ENCODE peak calls at places on chromosomes 7 and 10, in seven cellular contexts. One of them, this sample, is unnamed. For H3K36me3 and H3K4me1, the result is how much of the 10 kb centered on the place peaks cover.

GRCh38 chr10:5546891-5547683 is 22.3 kb downstream of the CALML3 start:
- DNase-seq in effector memory CD4-positive, alpha-beta T cell: no peak
- DNase-seq in cardiac muscle cell: no peak
- DNase-seq in HCT116: peak
- DNase-seq in CD4-positive, alpha-beta memory T cell: no peak
- DNase-seq in tibial artery: peak
- DNase-seq in neural progenitor cell: no peak
- DNase-seq in this sample: no peak

GRCh38 chr7:31134246-31135188 is 82.4 kb downstream of the ADCYAP1R1 start:
- DNase-seq in effector memory CD4-positive, alpha-beta T cell: peak
- DNase-seq in cardiac muscle cell: peak
- DNase-seq in HCT116: peak
- DNase-seq in CD4-positive, alpha-beta memory T cell: peak
- DNase-seq in tibial artery: peak
- DNase-seq in neural progenitor cell: peak
- DNase-seq in this sample: peak

GRCh38 chr7:121330053-121330833 is 1.4 kb downstream of the WNT16 start:
- DNase-seq in effector memory CD4-positive, alpha-beta T cell: no peak
- DNase-seq in cardiac muscle cell: peak
- DNase-seq in HCT116: no peak
- DNase-seq in CD4-positive, alpha-beta memory T cell: no peak
- DNase-seq in tibial artery: no peak
- DNase-seq in neural progenitor cell: peak
- DNase-seq in this sample: no peak

GRCh38 chr10:14507721-14508120 is 177.0 kb upstream of the FRMD4A start:
- DNase-seq in effector memory CD4-positive, alpha-beta T cell: no peak
- DNase-seq in cardiac muscle cell: no peak
- DNase-seq in HCT116: no peak
- DNase-seq in CD4-positive, alpha-beta memory T cell: peak
- DNase-seq in tibial artery: no peak
- DNase-seq in neural progenitor cell: no peak
- DNase-seq in this sample: no peak

GRCh38 chr10:61285749-61286148 is 167.4 kb downstream of the TMEM26 start:
- DNase-seq in effector memory CD4-positive, alpha-beta T cell: no peak
- DNase-seq in cardiac muscle cell: no peak
- DNase-seq in HCT116: no peak
- DNase-seq in CD4-positive, alpha-beta memory T cell: no peak
- DNase-seq in tibial artery: no peak
- DNase-seq in neural progenitor cell: no peak
- DNase-seq in this sample: no peak

GRCh38 chr7:28674359-28674782 is 262.1 kb downstream of the CREB5 start:
- DNase-seq in effector memory CD4-positive, alpha-beta T cell: no peak
- DNase-seq in cardiac muscle cell: no peak
- DNase-seq in HCT116: no peak
- DNase-seq in CD4-positive, alpha-beta memory T cell: no peak
- DNase-seq in tibial artery: no peak
- DNase-seq in neural progenitor cell: no peak
- DNase-seq in this sample: no peak

GRCh38 chr10:75472685-75473084 is 41.3 kb downstream of the LRMDA start:
- DNase-seq in effector memory CD4-positive, alpha-beta T cell: no peak
- DNase-seq in cardiac muscle cell: no peak
- DNase-seq in HCT116: no peak
- DNase-seq in CD4-positive, alpha-beta memory T cell: no peak
- DNase-seq in tibial artery: no peak
- DNase-seq in neural progenitor cell: no peak
- DNase-seq in this sample: no peak

GRCh38 chr7:92614586-92615237 is 24.5 kb upstream of the FAM133B start:
- DNase-seq in effector memory CD4-positive, alpha-beta T cell: no peak
- DNase-seq in cardiac muscle cell: no peak
- DNase-seq in HCT116: no peak
- DNase-seq in CD4-positive, alpha-beta memory T cell: no peak
- DNase-seq in tibial artery: no peak
- DNase-seq in neural progenitor cell: no peak
- DNase-seq in this sample: no peak

GRCh38 chr10:32388258-32389027 is 41.5 kb upstream of the EPC1 start:
- DNase-seq in effector memory CD4-positive, alpha-beta T cell: no peak
- DNase-seq in cardiac muscle cell: no peak
- DNase-seq in HCT116: no peak
- DNase-seq in CD4-positive, alpha-beta memory T cell: no peak
- DNase-seq in tibial artery: no peak
- DNase-seq in neural progenitor cell: no peak
- DNase-seq in this sample: no peak

GRCh38 chr7:7916064-7916463 is 52.5 kb upstream of the GLCCI1 start:
- DNase-seq in effector memory CD4-positive, alpha-beta T cell: no peak
- DNase-seq in cardiac muscle cell: no peak
- DNase-seq in HCT116: no peak
- DNase-seq in CD4-positive, alpha-beta memory T cell: no peak
- DNase-seq in tibial artery: no peak
- DNase-seq in neural progenitor cell: no peak
- DNase-seq in this sample: no peak

GRCh38 chr7:108083980-108084379 is 46.2 kb downstream of the LAMB4 start:
- DNase-seq in effector memory CD4-positive, alpha-beta T cell: no peak
- DNase-seq in cardiac muscle cell: no peak
- DNase-seq in HCT116: no peak
- DNase-seq in CD4-positive, alpha-beta memory T cell: no peak
- DNase-seq in tibial artery: no peak
- DNase-seq in neural progenitor cell: no peak
- DNase-seq in this sample: no peak

GRCh38 chr10:76021391-76021790 is 590.0 kb downstream of the LRMDA start:
- DNase-seq in effector memory CD4-positive, alpha-beta T cell: no peak
- DNase-seq in cardiac muscle cell: no peak
- DNase-seq in HCT116: no peak
- DNase-seq in CD4-positive, alpha-beta memory T cell: no peak
- DNase-seq in tibial artery: no peak
- DNase-seq in neural progenitor cell: no peak
- DNase-seq in this sample: no peak

GRCh38 chr10:62912086-62912485 is 95.9 kb upstream of the EGR2 start:
- DNase-seq in effector memory CD4-positive, alpha-beta T cell: no peak
- DNase-seq in cardiac muscle cell: no peak
- DNase-seq in HCT116: no peak
- DNase-seq in CD4-positive, alpha-beta memory T cell: no peak
- DNase-seq in tibial artery: no peak
- DNase-seq in neural progenitor cell: no peak
- DNase-seq in this sample: no peak

GRCh38 chr10:75272896-75273295 is 37.1 kb upstream of the COMTD1 start:
- DNase-seq in effector memory CD4-positive, alpha-beta T cell: no peak
- DNase-seq in cardiac muscle cell: no peak
- DNase-seq in HCT116: no peak
- DNase-seq in CD4-positive, alpha-beta memory T cell: no peak
- DNase-seq in tibial artery: no peak
- DNase-seq in neural progenitor cell: no peak
- DNase-seq in this sample: no peak

GRCh38 chr7:151863386-151864079 is 13.4 kb downstream of the PRKAG2 start:
- DNase-seq in effector memory CD4-positive, alpha-beta T cell: no peak
- DNase-seq in cardiac muscle cell: peak
- DNase-seq in HCT116: no peak
- DNase-seq in CD4-positive, alpha-beta memory T cell: no peak
- DNase-seq in tibial artery: no peak
- DNase-seq in neural progenitor cell: peak
- DNase-seq in this sample: no peak

GRCh38 chr7:8441106-8441590 is 7.7 kb downstream of the NXPH1 start:
- DNase-seq in effector memory CD4-positive, alpha-beta T cell: no peak
- DNase-seq in cardiac muscle cell: no peak
- DNase-seq in HCT116: no peak
- DNase-seq in CD4-positive, alpha-beta memory T cell: no peak
- DNase-seq in tibial artery: no peak
- DNase-seq in neural progenitor cell: peak
- DNase-seq in this sample: no peak

GRCh38 chr7:17085186-17085585 is 203.4 kb upstream of the AGR3 start:
- DNase-seq in effector memory CD4-positive, alpha-beta T cell: no peak
- DNase-seq in cardiac muscle cell: no peak
- DNase-seq in HCT116: no peak
- DNase-seq in CD4-positive, alpha-beta memory T cell: no peak
- DNase-seq in tibial artery: no peak
- DNase-seq in neural progenitor cell: no peak
- DNase-seq in this sample: no peak

GRCh38 chr7:51344406-51344805 is 27.8 kb upstream of the COBL start:
- DNase-seq in effector memory CD4-positive, alpha-beta T cell: no peak
- DNase-seq in cardiac muscle cell: peak
- DNase-seq in HCT116: no peak
- DNase-seq in CD4-positive, alpha-beta memory T cell: no peak
- DNase-seq in tibial artery: no peak
- DNase-seq in neural progenitor cell: no peak
- DNase-seq in this sample: no peak

GRCh38 chr7:17773289-17773626 is 167.0 kb downstream of the SNX13 start:
- DNase-seq in effector memory CD4-positive, alpha-beta T cell: no peak
- DNase-seq in cardiac muscle cell: no peak
- DNase-seq in HCT116: no peak
- DNase-seq in CD4-positive, alpha-beta memory T cell: no peak
- DNase-seq in tibial artery: peak
- DNase-seq in neural progenitor cell: no peak
- DNase-seq in this sample: peak

GRCh38 chr10:79106651-79107050 is 37.9 kb downstream of the ZMIZ1 start:
- DNase-seq in effector memory CD4-positive, alpha-beta T cell: no peak
- DNase-seq in cardiac muscle cell: no peak
- DNase-seq in HCT116: no peak
- DNase-seq in CD4-positive, alpha-beta memory T cell: no peak
- DNase-seq in tibial artery: no peak
- DNase-seq in neural progenitor cell: no peak
- DNase-seq in this sample: no peak
- H3K36me3 ChIP-seq in effector memory CD4-positive, alpha-beta T cell: under half
- H3K36me3 ChIP-seq in cardiac muscle cell: under half
- H3K36me3 ChIP-seq in HCT116: under half
- H3K36me3 ChIP-seq in CD4-positive, alpha-beta memory T cell: under half
- H3K36me3 ChIP-seq in tibial artery: under half
- H3K36me3 ChIP-seq in neural progenitor cell: under half
- H3K36me3 ChIP-seq in this sample: under half

DNA sequence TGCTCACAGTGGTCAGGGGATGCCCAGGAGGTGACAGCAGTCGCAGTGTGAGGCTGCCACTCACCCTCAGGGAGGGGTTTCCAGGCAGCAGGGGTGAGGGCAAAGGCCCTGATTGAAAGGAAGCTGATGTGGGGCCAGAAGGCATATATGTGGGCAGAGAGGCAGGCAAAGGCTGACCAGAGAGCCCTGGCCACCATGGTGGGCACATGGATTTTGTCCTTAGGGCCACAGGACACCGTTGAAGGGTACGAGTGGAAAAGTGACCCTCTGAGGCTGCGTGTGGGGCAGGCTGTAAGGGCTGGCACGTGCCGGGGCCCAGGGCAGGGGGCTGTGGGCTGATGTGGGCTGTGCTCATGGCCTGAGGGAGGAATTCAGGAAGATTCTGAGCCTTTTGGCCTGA is 57.5 kb upstream of the ZNF32 start:
- DNase-seq in effector memory CD4-positive, alpha-beta T cell: no peak
- DNase-seq in cardiac muscle cell: no peak
- DNase-seq in HCT116: no peak
- DNase-seq in CD4-positive, alpha-beta memory T cell: no peak
- DNase-seq in tibial artery: no peak
- DNase-seq in neural progenitor cell: no peak
- DNase-seq in this sample: no peak
- H3K4me1 ChIP-seq in effector memory CD4-positive, alpha-beta T cell: under half
- H3K4me1 ChIP-seq in cardiac muscle cell: under half
- H3K4me1 ChIP-seq in HCT116: under half
- H3K4me1 ChIP-seq in CD4-positive, alpha-beta memory T cell: under half
- H3K4me1 ChIP-seq in tibial artery: under half
- H3K4me1 ChIP-seq in neural progenitor cell: under half
- H3K4me1 ChIP-seq in this sample: under half

DNA sequence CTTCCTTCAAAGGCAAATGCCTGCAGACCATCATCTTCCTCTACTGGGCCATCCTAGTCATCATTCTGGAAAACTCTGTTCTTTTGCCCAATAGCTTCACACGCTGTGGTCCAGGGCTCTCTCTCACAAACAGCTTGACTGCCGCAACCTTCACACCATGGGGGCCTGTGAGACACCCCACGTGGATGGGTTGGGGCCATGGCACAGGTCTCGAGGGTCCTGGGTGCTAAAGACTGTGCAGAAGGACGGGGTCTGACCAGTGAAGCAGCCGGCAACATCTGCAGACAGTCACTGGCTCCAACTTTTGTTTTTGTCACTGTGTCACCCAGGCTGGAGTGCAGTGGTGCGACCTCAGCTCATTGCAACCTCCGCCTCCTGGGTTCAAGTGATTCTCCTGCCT is 28.1 kb downstream of the BRI3 start:
- DNase-seq in effector memory CD4-positive, alpha-beta T cell: no peak
- DNase-seq in cardiac muscle cell: no peak
- DNase-seq in HCT116: no peak
- DNase-seq in CD4-positive, alpha-beta memory T cell: no peak
- DNase-seq in tibial artery: no peak
- DNase-seq in neural progenitor cell: no peak
- DNase-seq in this sample: no peak
- H3K36me3 ChIP-seq in effector memory CD4-positive, alpha-beta T cell: under half
- H3K36me3 ChIP-seq in cardiac muscle cell: under half
- H3K36me3 ChIP-seq in HCT116: under half
- H3K36me3 ChIP-seq in CD4-positive, alpha-beta memory T cell: under half
- H3K36me3 ChIP-seq in tibial artery: half or more
- H3K36me3 ChIP-seq in neural progenitor cell: under half
- H3K36me3 ChIP-seq in this sample: under half

GRCh38 chr7:25900245-25900644 is 251.8 kb upstream of the NFE2L3 start:
- DNase-seq in effector memory CD4-positive, alpha-beta T cell: no peak
- DNase-seq in cardiac muscle cell: no peak
- DNase-seq in HCT116: no peak
- DNase-seq in CD4-positive, alpha-beta memory T cell: no peak
- DNase-seq in tibial artery: no peak
- DNase-seq in neural progenitor cell: no peak
- DNase-seq in this sample: no peak
- H3K4me1 ChIP-seq in effector memory CD4-positive, alpha-beta T cell: under half
- H3K4me1 ChIP-seq in cardiac muscle cell: under half
- H3K4me1 ChIP-seq in HCT116: under half
- H3K4me1 ChIP-seq in CD4-positive, alpha-beta memory T cell: under half
- H3K4me1 ChIP-seq in tibial artery: under half
- H3K4me1 ChIP-seq in neural progenitor cell: under half
- H3K4me1 ChIP-seq in this sample: under half